ENCODE peak calls at places on chromosomes 13 and 19, in four cellular contexts. L, N, K and T are unnamed samples.

GRCh38 chr13:109760951-109761350 is 25.4 kb downstream of the IRS2 start:
- DNase-seq in K (no peak), N (no peak), L (no peak), T (no peak)

GRCh38 chr19:13033244-13033643 is 38.0 kb downstream of the NFIX start:
- DNase-seq in L (no peak), K (no peak), N (no peak), T (no peak)

GRCh38 chr19:48913114-48913513 is 13.0 kb downstream of the NUCB1 start:
- DNase-seq in K (no peak), L (no peak), N (no peak), T (no peak)

GRCh38 chr19:18777725-18778389 is 13.2 kb downstream of the COMP start:
- DNase-seq in L (no peak), N (no peak), K (no peak), T (no peak)

GRCh38 chr13:98511435-98511834 is 65.5 kb downstream of the STK24 start:
- DNase-seq in K (no peak), L (no peak), N (no peak), T (no peak)

GRCh38 chr13:112897603-112897955 is 71.4 kb upstream of the MCF2L start:
- DNase-seq in L (no peak), K (no peak), N (no peak), T (no peak)

GRCh38 chr19:55355213-55355821 is 798 bp upstream of the COX6B2 start:
- DNase-seq in N (no peak), L (no peak), K (no peak), T (no peak)

GRCh38 chr19:56118666-56119584 is 2.2 kb downstream of the ZNF787 start:
- DNase-seq in L (no peak), N (no peak), K (no peak), T (no peak)

GRCh38 chr19:1007399-1007745 is 7.2 kb downstream of the GRIN3B start:
- DNase-seq in K (no peak), N (no peak), L (no peak), T (no peak)

GRCh38 chr19:12723383-12723642 is 419 bp downstream of the TNPO2 start:
- DNase-seq in N (no peak), K (no peak), L (no peak), T (no peak)

GRCh38 chr19:40614595-40615411 is 13.6 kb downstream of the LTBP4 start:
- DNase-seq in K (peak; percentile 68), L (peak; percentile 83), N (peak; percentile 77), T (peak; percentile 95)

GRCh38 chr13:110387451-110388140 is 80.5 kb downstream of the COL4A2 start:
- DNase-seq in N (no peak), L (no peak), K (no peak), T (no peak)

GRCh38 chr19:8680676-8681344 is 17.8 kb downstream of the ACTL9 start:
- DNase-seq in L (no peak), N (no peak), K (no peak), T (no peak)

GRCh38 chr13:63435668-63436275 is 2020.1 kb upstream of the PCDH20 start:
- DNase-seq in N (no peak), L (no peak), K (no peak), T (no peak)